ENCODE peak calls at places on chromosome 5, in four cellular contexts. J is endothelial cell, H is astrocyte of the spinal cord, S is Daoy. B is an unnamed sample.

GRCh38 chr5:6235726-6236125 is 142.6 kb downstream of the MED10 start:
- DNase-seq in J (no peak), H (no peak), S (no peak), B (no peak)

GRCh38 chr5:151772029-151772867 is 494 bp downstream of the G3BP1 start:
- DNase-seq in H (peak), J (peak), S (peak), B (peak)

GRCh38 chr5:140118294-140118936 is 4.5 kb downstream of the PURA start:
- DNase-seq in H (no peak), J (no peak), S (no peak), B (peak)

GRCh38 chr5:74026310-74026709 is 400.3 kb downstream of the ARHGEF28 start:
- DNase-seq in H (no peak), S (no peak), J (no peak), B (no peak)

GRCh38 chr5:136195971-136196577 is 3.1 kb upstream of the SMIM32 start:
- DNase-seq in J (no peak), S (no peak), H (no peak), B (no peak)

GRCh38 chr5:126965487-126965886 is 64.9 kb downstream of the MARCHF3 start:
- DNase-seq in J (no peak), S (no peak), H (no peak), B (no peak)

GRCh38 chr5:669111-669841 is 23.9 kb downstream of the TPPP start:
- DNase-seq in H (no peak), S (peak), J (peak), B (peak)

GRCh38 chr5:78899922-78900362 is 85.2 kb downstream of the ARSB start:
- DNase-seq in S (peak), H (peak), J (peak), B (peak)

GRCh38 chr5:88813805-88814584 is 69.0 kb downstream of the MEF2C start:
- DNase-seq in H (no peak), J (no peak), S (no peak), B (no peak)

GRCh38 chr5:65769539-65769938 is 47.5 kb downstream of the NLN start:
- DNase-seq in J (no peak), H (peak), S (peak), B (no peak)

GRCh38 chr5:104628906-104629305 is 1066.3 kb upstream of the NUDT12 start:
- DNase-seq in H (no peak), S (no peak), J (no peak), B (no peak)

GRCh38 chr5:171420429-171421231 is 1.2 kb downstream of the FGF18 start:
- DNase-seq in H (peak), J (no peak), S (peak), B (no peak)

GRCh38 chr5:145375521-145375920 is 459.6 kb downstream of the PRELID2 start:
- DNase-seq in H (no peak), J (no peak), S (no peak), B (no peak)

GRCh38 chr5:36705055-36705454 is 98.6 kb downstream of the SLC1A3 start:
- DNase-seq in S (no peak), J (no peak), H (no peak), B (no peak)

GRCh38 chr5:1224631-1225030 is 550 bp upstream of the SLC6A18 start:
- DNase-seq in S (no peak), H (no peak), J (no peak), B (no peak)

GRCh38 chr5:72557576-72558336 is 50.5 kb upstream of the ZNF366 start:
- DNase-seq in S (no peak), J (no peak), H (no peak), B (no peak)

GRCh38 chr5:71969464-71969863 is 137.8 kb upstream of the MAP1B start:
- DNase-seq in H (no peak), S (peak), J (no peak), B (no peak)

GRCh38 chr5:80757290-80757689 is 102.5 kb upstream of the DHFR start:
- DNase-seq in J (no peak), H (no peak), S (no peak), B (no peak)

GRCh38 chr5:133214153-133214820 is 162.5 kb downstream of the HSPA4 start:
- DNase-seq in J (no peak), H (no peak), S (no peak), B (no peak)

GRCh38 chr5:93421987-93422391 is 159.0 kb downstream of the NR2F1-AS1 start:
- DNase-seq in S (peak), H (peak), J (peak), B (no peak)

GRCh38 chr5:137328991-137329390 is 170.1 kb downstream of the SPOCK1 start:
- DNase-seq in J (no peak), S (no peak), H (no peak), B (no peak)

GRCh38 chr5:30749971-30750370 is 443.5 kb upstream of the CDH6 start:
- DNase-seq in S (no peak), H (peak), J (no peak), B (no peak)

GRCh38 chr5:171595401-171595800 is 176.0 kb downstream of the FGF18 start:
- DNase-seq in S (peak), H (no peak), J (no peak), B (no peak)

GRCh38 chr5:40112875-40113274 is 566.8 kb upstream of the PTGER4 start:
- DNase-seq in J (no peak), S (no peak), H (no peak), B (no peak)

GRCh38 chr5:94469889-94470288 is 148.5 kb downstream of the KIAA0825 start:
- DNase-seq in H (peak), J (no peak), S (peak), B (no peak)

B was measured in NAMALWA.